ENCODE peak calls at places on chromosomes 13 and 19, in four cellular contexts. W is NT2/D1, Y is GM12878, N is H1. K is an unnamed sample.

GRCh38 chr19:42596391-42597071 is 1.8 kb upstream of the CEACAM8 start:
- DNase-seq in W (peak; percentile 3), Y (no peak), N (no peak), K (peak; percentile 65)

GRCh38 chr19:11378319-11379189 is 4.1 kb downstream of the SWSAP1 start:
- DNase-seq in W (no peak), Y (no peak), N (no peak), K (no peak)

GRCh38 chr19:28960986-28961705 is 251.8 kb downstream of the UQCRFS1 start:
- DNase-seq in W (no peak), Y (no peak), N (no peak), K (no peak)

GRCh38 chr13:66077286-66077685 is 1152.8 kb downstream of the PCDH9 start:
- DNase-seq in W (no peak), Y (no peak), N (no peak), K (no peak)

GRCh38 chr19:44692379-44692721 is 6.6 kb upstream of the CEACAM16 start:
- DNase-seq in W (no peak), Y (no peak), N (no peak), K (no peak)

GRCh38 chr13:102807699-102808098 is 8.8 kb downstream of the BIVM start:
- DNase-seq in W (no peak), Y (no peak), N (no peak), K (no peak)

GRCh38 chr19:49506575-49507105 is 5.8 kb upstream of the FCGRT start:
- DNase-seq in W (peak; percentile 66), Y (no peak), N (no peak), K (peak; percentile 79)

GRCh38 chr19:41575998-41576397 is at the start of gene CEACAM21:
- DNase-seq in W (no peak), Y (no peak), N (no peak), K (no peak)

GRCh38 chr13:112664501-112665203 is 25.2 kb upstream of the ATP11A start:
- DNase-seq in W (no peak), Y (no peak), N (no peak), K (no peak)

GRCh38 chr19:1532003-1532402 is 8.1 kb downstream of the PLK5 start:
- DNase-seq in W (no peak), Y (no peak), N (no peak), K (no peak)

GRCh38 chr13:113837554-113838355 is 26.1 kb downstream of the GAS6 start:
- DNase-seq in W (peak; percentile 44), Y (no peak), N (no peak), K (peak; percentile 16)

GRCh38 chr13:48656621-48657020 is 2.9 kb downstream of the CYSLTR2 start:
- DNase-seq in W (no peak), Y (no peak), N (no peak), K (no peak)

GRCh38 chr13:110540871-110541525 is 20.5 kb downstream of the RAB20 start:
- DNase-seq in W (no peak), Y (no peak), N (no peak), K (no peak)

DNA sequence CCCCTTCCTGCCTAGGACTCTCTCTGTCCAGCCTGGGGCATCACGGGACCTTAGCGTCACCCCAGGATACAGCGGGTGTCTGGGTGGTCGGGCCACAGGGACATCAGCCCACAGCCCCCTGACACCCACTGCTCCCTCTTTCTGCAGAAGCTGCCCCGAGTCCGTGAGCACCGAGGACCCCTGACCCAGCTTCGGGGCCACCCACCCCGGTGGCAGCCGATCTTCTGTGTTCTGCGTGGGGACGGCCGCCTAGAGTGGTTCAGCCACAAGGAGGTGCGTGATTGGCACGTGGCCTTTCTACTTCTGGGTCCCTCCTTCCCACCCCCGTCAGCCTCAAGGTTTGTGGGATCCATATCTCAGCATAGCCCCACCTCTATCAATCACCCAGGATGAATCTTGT is 20.7 kb downstream of the PGLS start:
- DNase-seq in W (no peak), Y (no peak), N (no peak), K (no peak)
- TF ChIP-seq SUZ12 in W (no peak), Y (no peak), N (no peak), K (no peak)

DNA sequence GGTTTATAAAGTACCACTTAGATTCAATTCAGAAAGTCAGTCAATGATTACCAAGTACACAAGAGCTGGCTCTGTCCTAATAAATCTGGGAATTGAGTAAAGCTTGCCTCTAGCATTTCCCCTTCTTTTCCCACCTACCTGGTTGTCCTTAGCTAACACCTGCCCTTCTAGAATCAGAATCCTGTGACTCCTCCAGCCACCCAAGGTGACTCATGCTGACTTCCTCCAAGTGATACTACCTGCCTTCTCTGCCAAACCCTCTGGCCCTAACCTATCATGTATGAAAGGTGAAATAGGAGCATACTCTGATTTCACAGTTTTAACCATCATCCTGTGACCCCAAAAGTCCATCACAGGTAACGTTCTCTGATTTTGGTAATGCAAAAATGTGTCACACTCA is 151.2 kb downstream of the DIAPH3 start:
- DNase-seq in W (no peak), Y (no peak), N (no peak), K (no peak)
- TF ChIP-seq SUZ12 in W (no peak), Y (no peak), N (no peak), K (no peak)

DNA sequence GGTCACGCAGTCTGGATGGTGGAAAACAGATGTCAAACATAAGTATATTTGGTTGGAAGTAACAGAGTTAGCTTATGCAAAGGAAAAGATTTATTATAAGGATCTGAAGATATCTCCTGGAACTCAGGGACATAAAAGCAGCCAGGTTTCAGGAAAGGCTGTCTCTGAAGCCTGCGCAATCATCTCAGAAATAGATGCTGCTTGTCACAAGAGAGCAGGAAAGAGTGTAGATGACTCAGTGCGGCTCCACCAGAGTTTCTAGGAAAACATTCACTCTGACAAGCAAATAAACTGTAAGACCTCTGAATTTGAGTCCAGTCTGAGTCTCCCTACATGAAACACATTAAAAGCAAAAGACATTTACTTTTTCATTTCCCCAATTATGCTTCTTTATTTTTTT is 220.4 kb upstream of the HTR2A start:
- DNase-seq in W (no peak), Y (no peak), N (no peak), K (no peak)
- TF ChIP-seq SUZ12 in W (no peak), Y (no peak), N (no peak), K (no peak)

GRCh38 chr19:3784607-3785463 is 1.3 kb downstream of the MATK start:
- DNase-seq in W (no peak), Y (no peak), N (no peak), K (no peak)
- TF ChIP-seq SUZ12 in W (no peak), Y (no peak), N (no peak), K (no peak)

GRCh38 chr13:30108913-30109237 is 198.5 kb downstream of the KATNAL1 start:
- DNase-seq in W (no peak), Y (no peak), N (no peak), K (no peak)
- TF ChIP-seq SUZ12 in W (no peak), Y (no peak), N (no peak), K (no peak)

GRCh38 chr13:35724480-35724879 is 248.0 kb upstream of the MAB21L1 start:
- DNase-seq in W (no peak), Y (no peak), N (no peak), K (no peak)

GRCh38 chr13:35720690-35721554 is 244.4 kb upstream of the MAB21L1 start:
- DNase-seq in W (peak; percentile 27), Y (no peak), N (peak; percentile 60), K (peak; percentile 83)

GRCh38 chr13:35722438-35723060 is 246.1 kb upstream of the MAB21L1 start:
- DNase-seq in W (no peak), Y (no peak), N (no peak), K (no peak)

GRCh38 chr13:35723820-35724219 is 247.3 kb upstream of the MAB21L1 start:
- DNase-seq in W (no peak), Y (no peak), N (no peak), K (no peak)

GRCh38 chr13:35723061-35723461 is 246.6 kb upstream of the MAB21L1 start:
- DNase-seq in W (no peak), Y (no peak), N (no peak), K (no peak)
- TF ChIP-seq SUZ12 in W (no peak), Y (no peak), N (no peak), K (no peak)

GRCh38 chr13:94464771-94465170 is 14.7 kb downstream of the DCT start:
- DNase-seq in W (no peak), Y (no peak), N (no peak), K (no peak)

GRCh38 chr13:94470126-94470525 is 9.4 kb downstream of the DCT start:
- DNase-seq in W (no peak), Y (no peak), N (no peak), K (no peak)
- TF ChIP-seq SUZ12 in W (no peak), Y (no peak), N (no peak), K (no peak)

K was measured in HEK293T.